ENCODE peak calls at places on chromosomes 11 and 22, in nine cellular contexts. V is kidney glomerular epithelial cell; T is HCT116; X is brain microvascular endothelial cell; Z is GM12891; F is T-cell; M is stimulated activated CD4-positive, alpha-beta T cell treated with anti-CD3 and anti-CD28 coated beads, Interleukin-12 subunit alpha, Interleukin-12 subunit beta, amount 100 ng/mL, for 4 hours; A is endodermal cell; J is SW480. G is an unnamed sample.

GRCh38 chr22:17239156-17239701 is 20.0 kb upstream of the ADA2 start:
- DNase-seq in T (no peak), M (no peak), X (no peak), Z (no peak), A (peak; percentile 52), F (no peak), V (no peak), J (no peak), G (no peak)

GRCh38 chr11:76656087-76656531 is 14.4 kb downstream of the LRRC32 start:
- DNase-seq in J (no peak), Z (no peak), V (no peak), F (no peak), T (no peak), X (no peak), A (peak; percentile 48), M (no peak), G (no peak)

GRCh38 chr22:17781319-17782031 is 7.2 kb upstream of the BID start:
- DNase-seq in J (peak; percentile 79), X (peak; percentile 81), V (peak; percentile 87), A (no peak), M (peak; percentile 58), F (no peak), Z (no peak), T (no peak), G (peak; percentile 61)

GRCh38 chr11:72135891-72136676 is 559 bp downstream of the FOLR3 start:
- DNase-seq in F (no peak), V (no peak), J (no peak), M (no peak), Z (no peak), A (no peak), X (no peak), T (no peak), G (no peak)

GRCh38 chr11:68012843-68013610 is 2.9 kb downstream of the ALDH3B1 start:
- DNase-seq in M (no peak), T (peak; percentile 80), F (no peak), Z (no peak), X (peak; percentile 94), J (peak; percentile 97), A (no peak), V (peak; percentile 99), G (peak; percentile 95)

GRCh38 chr11:92557848-92558247 is 333.2 kb downstream of the FAT3 start:
- DNase-seq in T (no peak), F (no peak), Z (no peak), M (no peak), A (no peak), J (no peak), V (no peak), X (peak; percentile 5), G (no peak)

GRCh38 chr11:92453055-92453454 is 228.4 kb downstream of the FAT3 start:
- DNase-seq in T (no peak), V (peak; percentile 44), M (no peak), Z (no peak), X (peak; percentile 81), J (no peak), F (no peak), A (no peak), G (peak; percentile 15)

GRCh38 chr11:10743354-10744035 is 7.6 kb upstream of the CTR9 start:
- DNase-seq in A (no peak), V (no peak), F (peak; percentile 46), X (no peak), J (no peak), Z (no peak), T (no peak), M (no peak), G (no peak)